ENCODE peak calls at places on chromosome 20, in nine cellular contexts. W is GM06990; I is GM12878; V is transverse colon; C is BE2C; U is naive thymus-derived CD4-positive, alpha-beta T cell; S is HepG2; O is pancreas; D is GM12865. A is an unnamed sample.

GRCh38 chr20:32767418-32768198 is 5.4 kb downstream of the DNMT3B start:
- DNase-seq in W (no peak), I (no peak), V (no peak), C (no peak), U (no peak), S (peak; percentile 68), O (no peak), D (no peak), A (no peak)

GRCh38 chr20:40710608-40711007 is 21.6 kb upstream of the MAFB start:
- DNase-seq in W (no peak), I (no peak), V (no peak), C (no peak), U (no peak), S (no peak), O (no peak), D (no peak), A (no peak)

GRCh38 chr20:25867776-25868649 is 171.4 kb upstream of the ZNF337 start:
- DNase-seq in W (peak; percentile 46), I (no peak), V (peak; percentile 64), C (peak; percentile 72), U (peak; percentile 72), S (no peak), O (peak; percentile 73), D (peak; percentile 61), A (peak; percentile 90)

GRCh38 chr20:40339661-40340449 is 349.2 kb downstream of the MAFB start:
- DNase-seq in W (no peak), I (no peak), V (peak; percentile 23), C (no peak), U (no peak), S (no peak), O (no peak), D (no peak), A (peak; percentile 40)

GRCh38 chr20:1944345-1945099 is 49.3 kb downstream of the SIRPA start:
- DNase-seq in W (no peak), I (no peak), V (no peak), C (no peak), U (no peak), S (no peak), O (no peak), D (no peak), A (no peak)

GRCh38 chr20:50379049-50379990 is 130.9 kb upstream of the PTPN1 start:
- DNase-seq in W (no peak), I (no peak), V (peak; percentile 92), C (peak; percentile 66), U (no peak), S (no peak), O (peak; percentile 92), D (no peak), A (peak; percentile 95)

GRCh38 chr20:62751551-62752150 is 43.0 kb downstream of the NTSR1 start:
- DNase-seq in W (no peak), I (no peak), V (no peak), C (no peak), U (no peak), S (no peak), O (no peak), D (no peak), A (no peak)

GRCh38 chr20:43584448-43585138 is 6.1 kb upstream of the IFT52 start:
- DNase-seq in W (no peak), I (no peak), V (no peak), C (no peak), U (no peak), S (peak; percentile 74), O (no peak), D (no peak), A (no peak)

GRCh38 chr20:32537657-32538525 is 47.2 kb downstream of the NOL4L start:
- DNase-seq in W (no peak), I (no peak), V (no peak), C (no peak), U (no peak), S (no peak), O (no peak), D (no peak), A (no peak)

GRCh38 chr20:3406481-3407425 is 716 bp downstream of the DNAAF9 start:
- DNase-seq in W (no peak), I (no peak), V (peak; percentile 21), C (peak; percentile 18), U (peak; percentile 14), S (peak; percentile 16), O (peak; percentile 14), D (no peak), A (no peak)

GRCh38 chr20:13856356-13856755 is 71.5 kb downstream of the NDUFAF5 start:
- DNase-seq in W (no peak), I (no peak), V (no peak), C (no peak), U (no peak), S (no peak), O (no peak), D (no peak), A (no peak)

DNA sequence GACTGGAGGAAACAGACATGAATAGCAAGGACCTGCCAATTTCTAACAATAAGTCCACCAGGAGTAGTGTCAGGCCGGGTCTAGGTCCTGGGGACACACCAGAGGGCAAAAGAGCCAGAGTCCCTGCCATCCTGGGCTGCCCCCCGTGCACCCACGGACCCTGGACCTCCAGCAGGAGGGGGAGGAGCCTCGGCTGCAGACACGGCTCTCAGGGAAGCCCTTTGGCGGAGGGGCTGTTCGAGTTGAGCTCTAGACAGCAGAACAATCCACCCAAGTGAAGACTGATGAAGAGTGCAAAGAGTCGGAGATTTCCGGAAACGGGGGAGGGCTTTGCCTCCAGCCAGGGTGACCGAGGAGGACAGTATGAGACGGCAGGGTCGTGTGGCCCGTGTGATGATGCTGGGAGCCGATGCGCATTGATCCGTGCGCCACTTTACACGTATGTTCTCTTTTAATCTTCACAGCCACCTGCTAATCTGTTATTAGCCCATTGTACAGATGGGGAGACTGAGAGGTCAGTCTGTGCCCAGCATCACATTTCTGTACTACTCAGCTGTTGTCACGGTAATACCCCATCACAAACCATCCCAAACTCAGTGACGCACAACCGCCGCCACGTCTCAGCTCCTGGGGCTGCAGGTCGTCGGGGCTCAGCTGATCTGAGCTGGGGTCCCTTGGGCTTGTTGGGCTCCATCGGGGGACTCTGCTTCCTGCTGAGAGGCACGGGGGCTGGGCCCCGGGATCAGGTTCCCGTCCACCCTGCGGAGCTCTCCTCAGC is 502.0 kb downstream of the PREX1 start:
- DNase-seq in W (no peak), I (no peak), V (no peak), C (no peak), U (no peak), S (no peak), O (no peak), D (no peak), A (no peak)
- H3K4me3 ChIP-seq in W (no peak overlapping the region), I (no peak overlapping the region), V (no peak overlapping the region), C (no peak overlapping the region), U (no peak overlapping the region), S (no peak overlapping the region), O (no peak overlapping the region), D (no peak overlapping the region), A (no peak overlapping the region)

GRCh38 chr20:63968136-63968927 is 1.4 kb downstream of the ZNF512B start:
- DNase-seq in W (peak; percentile 9), I (no peak), V (peak; percentile 7), C (no peak), U (no peak), S (no peak), O (peak; percentile 13), D (no peak), A (peak; percentile 19)
- H3K4me3 ChIP-seq in W (peak overlapping the region; percentile 74), I (peak overlapping the region; percentile 82), V (no peak overlapping the region), C (peak overlapping the region; percentile 74), U (peak overlapping the region; percentile 70), S (peak overlapping the region; percentile 89), O (peak overlapping the region; percentile 67), D (peak overlapping the region; percentile 83), A (peak overlapping the region; percentile 79)

GRCh38 chr20:51695574-51696303 is 72.5 kb downstream of the ATP9A start:
- DNase-seq in W (no peak), I (no peak), V (no peak), C (no peak), U (no peak), S (peak; percentile 33), O (no peak), D (no peak), A (no peak)

GRCh38 chr20:51700809-51701285 is 67.3 kb downstream of the ATP9A start:
- DNase-seq in W (no peak), I (no peak), V (peak; percentile 28), C (peak; percentile 31), U (no peak), S (peak; percentile 75), O (peak; percentile 19), D (peak; percentile 32), A (no peak)

GRCh38 chr20:51696304-51697118 is 71.7 kb downstream of the ATP9A start:
- DNase-seq in W (no peak), I (no peak), V (no peak), C (peak; percentile 30), U (no peak), S (no peak), O (no peak), D (no peak), A (no peak)

GRCh38 chr20:51698252-51698651 is 69.9 kb downstream of the ATP9A start:
- DNase-seq in W (no peak), I (no peak), V (no peak), C (no peak), U (no peak), S (no peak), O (no peak), D (no peak), A (no peak)

DNA sequence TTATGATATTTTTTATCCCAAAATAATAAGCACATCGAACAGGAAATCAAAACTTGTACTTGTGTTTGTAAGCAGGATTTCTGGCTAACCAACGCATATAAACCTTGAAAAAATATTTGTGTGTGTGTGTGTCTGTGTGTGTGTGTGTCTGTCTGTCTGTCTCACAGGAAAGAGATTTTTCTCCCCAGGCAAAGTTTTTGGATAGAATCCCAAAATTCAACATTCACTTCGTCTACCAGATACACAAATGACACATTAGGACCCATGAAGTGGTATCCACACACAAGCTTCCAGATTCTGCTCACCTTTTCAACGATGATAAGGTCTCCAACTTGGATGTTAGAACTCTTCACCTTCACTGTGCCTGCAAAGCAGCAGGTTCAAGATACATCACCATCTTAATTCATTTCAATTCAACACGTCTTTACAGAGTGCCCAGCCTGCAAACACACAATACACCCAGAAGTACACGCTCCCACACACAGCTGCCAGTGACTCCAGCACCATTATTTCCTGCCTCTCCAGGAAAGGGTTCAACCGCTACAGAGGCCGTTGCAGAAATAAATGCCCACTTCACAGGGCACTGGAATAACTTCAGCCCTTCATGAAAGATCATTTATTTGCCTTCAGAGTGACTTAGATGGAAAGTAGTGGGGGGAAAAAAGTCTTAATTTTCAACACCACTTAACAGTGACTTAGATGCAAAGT is 70.9 kb downstream of the ATP9A start:
- DNase-seq in W (no peak), I (no peak), V (no peak), C (no peak), U (no peak), S (no peak), O (no peak), D (no peak), A (no peak)
- H3K4me3 ChIP-seq in W (no peak overlapping the region), I (no peak overlapping the region), V (no peak overlapping the region), C (no peak overlapping the region), U (no peak overlapping the region), S (no peak overlapping the region), O (no peak overlapping the region), D (no peak overlapping the region), A (no peak overlapping the region)

DNA sequence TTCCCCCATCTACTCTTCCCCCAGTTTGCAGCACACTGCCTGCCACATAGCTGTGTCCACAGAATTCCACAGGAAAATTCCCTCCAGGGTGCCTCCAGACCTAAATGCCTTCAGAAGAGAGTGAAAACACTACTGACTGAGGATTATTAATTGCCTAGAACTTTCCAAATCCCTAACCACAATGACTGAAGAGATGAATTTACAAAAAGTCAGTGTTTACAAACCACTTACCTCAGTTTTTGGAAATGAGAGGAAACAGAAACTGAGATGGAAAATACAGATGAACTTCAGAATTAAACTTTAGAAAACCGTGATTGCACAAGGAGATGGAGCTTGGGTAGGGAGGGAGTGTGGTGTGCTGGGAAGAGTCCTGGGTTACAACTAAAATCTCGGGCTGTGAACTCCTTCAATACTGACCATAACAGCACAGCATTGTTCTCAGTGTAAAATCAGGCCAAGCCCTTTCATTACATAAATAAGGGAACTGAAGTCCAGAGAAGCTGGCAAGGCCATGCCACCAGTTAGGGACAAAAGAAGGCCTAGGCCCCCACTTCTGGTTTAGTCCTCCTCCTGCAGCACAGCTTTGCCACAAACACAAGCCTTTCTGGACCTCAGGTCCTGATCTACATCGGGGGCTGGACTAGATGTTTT is 4.1 kb downstream of the ELMO2 start:
- DNase-seq in W (no peak), I (no peak), V (no peak), C (no peak), U (no peak), S (no peak), O (no peak), D (no peak), A (no peak)
- H3K4me3 ChIP-seq in W (no peak overlapping the region), I (peak overlapping the region; percentile 26), V (no peak overlapping the region), C (no peak overlapping the region), U (peak overlapping the region; percentile 9), S (no peak overlapping the region), O (no peak overlapping the region), D (no peak overlapping the region), A (no peak overlapping the region)

A was measured in heart left ventricle.